ENCODE peak calls at places on chromosomes 4 and X, in six cellular contexts. B, J, S, K, L and G are unnamed samples.

GRCh38 chr4:158302076-158302866 is 92.0 kb downstream of the TMEM144 start:
- DNase-seq in S (no peak), L (no peak), J (no peak), B (no peak), K (no peak), G (no peak)

GRCh38 chr4:11497212-11497806 is 68.6 kb upstream of the HS3ST1 start:
- DNase-seq in B (no peak), J (no peak), K (no peak), L (no peak), S (no peak), G (no peak)

GRCh38 chr4:29075366-29075765 is 1644.8 kb upstream of the PCDH7 start:
- DNase-seq in J (no peak), L (no peak), K (no peak), B (no peak), S (no peak), G (no peak)

GRCh38 chr4:139641218-139641617 is 24.4 kb upstream of the MGST2 start:
- DNase-seq in B (no peak), L (no peak), S (peak; percentile 83), J (no peak), K (no peak), G (no peak)

GRCh38 chrX:49309401-49309981 is 6.0 kb downstream of the GAGE10 start:
- DNase-seq in J (no peak), K (no peak), B (no peak), L (no peak), S (no peak), G (no peak)

GRCh38 chr4:105140684-105141490 is 5.8 kb upstream of the TET2 start:
- DNase-seq in S (peak; percentile 37), J (no peak), K (peak; percentile 18), L (no peak), B (peak; percentile 55), G (no peak)

GRCh38 chr4:48068182-48068581 is 51.6 kb downstream of the NIPAL1 start:
- DNase-seq in K (no peak), J (no peak), S (no peak), B (no peak), L (no peak), G (no peak)

GRCh38 chr4:70902577-70903281 is 560 bp downstream of the MOB1B start:
- DNase-seq in B (no peak), J (no peak), S (peak; percentile 2), K (no peak), L (no peak), G (no peak)

GRCh38 chr4:8468746-8469535 is 28.4 kb downstream of the TRMT44 start:
- DNase-seq in K (peak; percentile 55), B (peak; percentile 89), S (peak; percentile 53), L (peak; percentile 82), J (peak; percentile 40), G (peak; percentile 64)

GRCh38 chrX:68983004-68983857 is 154.4 kb downstream of the EFNB1 start:
- DNase-seq in L (no peak), J (no peak), S (no peak), K (no peak), B (no peak), G (no peak)

GRCh38 chrX:121336831-121337421 is 289.5 kb downstream of the GLUD2 start:
- DNase-seq in J (no peak), K (no peak), B (no peak), S (no peak), L (no peak), G (no peak)

GRCh38 chr4:185332575-185333464 is 62.9 kb downstream of the LRP2BP start:
- DNase-seq in L (no peak), J (no peak), B (no peak), K (no peak), S (no peak), G (no peak)

GRCh38 chrX:112760697-112761096 is 79.9 kb downstream of the AMOT start:
- DNase-seq in L (no peak), K (no peak), B (no peak), J (no peak), S (no peak), G (no peak)

GRCh38 chr4:102616661-102617060 is 115.5 kb downstream of the NFKB1 start:
- DNase-seq in K (no peak), J (no peak), B (peak; percentile 69), S (no peak), L (no peak), G (no peak)

GRCh38 chrX:42955349-42955748 is 177.4 kb upstream of the PPP1R2C start:
- DNase-seq in B (no peak), K (no peak), L (no peak), S (no peak), J (no peak), G (no peak)

GRCh38 chr4:156778093-156778492 is 193.5 kb downstream of the PDGFC start:
- DNase-seq in L (no peak), J (no peak), S (no peak), B (no peak), K (no peak), G (no peak)

GRCh38 chrX:31021537-31021936 is 50.3 kb downstream of the FTHL17 start:
- DNase-seq in B (no peak), S (no peak), J (no peak), K (no peak), L (no peak), G (no peak)

GRCh38 chrX:149510386-149510785 is 5.3 kb upstream of the IDS start:
- DNase-seq in K (no peak), J (no peak), B (no peak), L (no peak), S (no peak), G (no peak)

GRCh38 chr4:57426779-57427395 is 316.7 kb upstream of the IGFBP7 start:
- DNase-seq in L (no peak), S (peak; percentile 71), B (peak; percentile 66), K (peak; percentile 66), J (peak; percentile 21), G (peak; percentile 61)

GRCh38 chrX:14675500-14675899 is 146.2 kb downstream of the GLRA2 start:
- DNase-seq in J (no peak), L (no peak), B (no peak), K (no peak), S (no peak), G (no peak)

GRCh38 chr4:53371843-53372521 is 5.5 kb upstream of the FIP1L1 start:
- DNase-seq in J (no peak), K (no peak), L (no peak), B (no peak), S (no peak), G (no peak)

GRCh38 chrX:25191403-25191802 is 175.6 kb upstream of the ARX start:
- DNase-seq in S (peak; percentile 1), K (no peak), J (no peak), B (no peak), L (no peak), G (no peak)

GRCh38 chr4:29717658-29718057 is 1002.5 kb upstream of the PCDH7 start:
- DNase-seq in K (no peak), B (no peak), L (no peak), J (no peak), S (no peak), G (no peak)

GRCh38 chr4:6724461-6725111 is 8.6 kb downstream of the BLOC1S4 start:
- DNase-seq in L (no peak), J (no peak), B (no peak), S (no peak), K (no peak), G (no peak)

GRCh38 chr4:3250438-3250955 is 1.5 kb downstream of the MSANTD1 start:
- DNase-seq in B (no peak), S (no peak), L (peak; percentile 63), J (no peak), K (no peak), G (no peak)

GRCh38 chrX:10496345-10496965 is 123.9 kb downstream of the MID1 start:
- DNase-seq in B (peak; percentile 46), L (no peak), S (no peak), K (no peak), J (no peak), G (no peak)

GRCh38 chrX:10486373-10486772 is 134.0 kb downstream of the MID1 start:
- DNase-seq in J (no peak), S (peak; percentile 38), B (no peak), L (peak; percentile 59), K (no peak), G (no peak)

DNA sequence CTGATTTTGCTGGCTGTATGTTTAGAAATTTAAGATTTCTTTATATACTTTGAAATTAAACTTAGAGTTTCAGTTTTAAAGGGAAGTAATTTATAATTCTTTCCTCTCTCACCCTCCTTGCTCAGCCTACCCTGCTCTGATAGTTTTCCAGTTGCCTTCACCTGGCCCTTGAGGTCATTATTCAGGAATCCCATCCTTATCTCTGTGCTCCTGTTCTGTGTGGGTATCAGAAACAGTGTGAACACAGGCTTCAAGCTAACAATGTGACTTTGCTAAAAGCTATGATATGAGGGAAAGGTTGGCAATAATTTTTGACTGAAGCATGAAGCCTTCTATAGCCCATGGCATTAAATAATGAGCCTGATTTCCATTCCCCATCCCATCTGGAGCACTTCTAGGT is 128.1 kb downstream of the MID1 start:
- DNase-seq in L (no peak), S (no peak), J (no peak), K (no peak), B (no peak), G (no peak)
- TF ChIP-seq EP300 in L (no peak), S (no peak), J (no peak), K (no peak), B (no peak), G (no peak)

GRCh38 chr4:56048621-56049427 is 100.1 kb downstream of the CEP135 start:
- DNase-seq in B (peak; percentile 89), L (peak; percentile 65), J (no peak), K (peak; percentile 64), S (peak; percentile 45), G (peak; percentile 40)
- TF ChIP-seq CTCF in B (peak; percentile 12), L (no peak), J (no peak), K (peak; percentile 22), S (peak; percentile 43), G (no peak)

DNA sequence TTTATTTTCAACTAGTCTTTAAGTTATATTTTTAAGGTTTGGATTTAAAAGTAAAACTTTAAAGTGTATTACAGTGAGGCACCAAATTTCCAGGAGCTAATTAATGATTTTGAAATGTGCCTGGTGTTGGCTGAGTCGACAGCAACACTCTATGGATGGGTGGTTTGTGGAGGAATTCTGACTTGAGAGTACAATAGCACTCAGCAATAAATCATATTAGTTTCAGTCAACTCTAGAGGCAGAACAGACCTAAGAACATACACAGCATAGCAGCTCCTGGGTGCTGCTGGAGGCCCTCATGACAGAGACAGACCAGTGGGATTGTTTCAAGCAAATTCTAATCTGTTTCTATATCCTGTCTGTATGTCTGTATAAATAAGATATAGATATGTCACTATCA is 673.4 kb downstream of the TRIML1 start:
- DNase-seq in J (no peak), B (no peak), K (no peak), S (no peak), L (no peak), G (no peak)
- TF ChIP-seq EP300 in J (no peak), B (no peak), K (no peak), S (no peak), L (no peak), G (no peak)

GRCh38 chrX:113947548-113947947 is 636.3 kb upstream of the HTR2C start:
- DNase-seq in B (no peak), L (no peak), J (no peak), S (peak; percentile 1), K (no peak), G (no peak)
- TF ChIP-seq CTCF in B (peak; percentile 34), L (no peak), J (no peak), S (no peak), K (no peak), G (no peak)